ENCODE peak calls at places on chromosomes 13 and 19, in seven cellular contexts. One of them, this sample, is unnamed. For H3K4me1, the result is how much of the 10 kb centered on the place peaks cover.

GRCh38 chr19:51458899-51459592 is 792 bp upstream of the SIGLEC8 start:
- DNase-seq in right lobe of liver: no peak
- DNase-seq in heart left ventricle: no peak
- DNase-seq in suprapubic skin: no peak
- DNase-seq in naive thymus-derived CD4-positive, alpha-beta T cell: no peak
- DNase-seq in MM.1S: no peak
- DNase-seq in body of pancreas: no peak
- DNase-seq in this sample: no peak

GRCh38 chr19:29876414-29876813 is 64.6 kb downstream of the CCNE1 start:
- DNase-seq in naive thymus-derived CD4-positive, alpha-beta T cell: no peak
- DNase-seq in suprapubic skin: no peak
- DNase-seq in heart left ventricle: no peak
- DNase-seq in MM.1S: peak
- DNase-seq in body of pancreas: no peak
- DNase-seq in right lobe of liver: no peak
- DNase-seq in this sample: no peak

GRCh38 chr13:78658630-78659449 is at the start of gene OBI1:
- DNase-seq in heart left ventricle: peak
- DNase-seq in body of pancreas: peak
- DNase-seq in right lobe of liver: peak
- DNase-seq in naive thymus-derived CD4-positive, alpha-beta T cell: peak
- DNase-seq in suprapubic skin: peak
- DNase-seq in MM.1S: peak
- DNase-seq in this sample: peak

GRCh38 chr13:22828081-22828480 is 352.7 kb upstream of the SGCG start:
- DNase-seq in heart left ventricle: no peak
- DNase-seq in MM.1S: no peak
- DNase-seq in right lobe of liver: no peak
- DNase-seq in naive thymus-derived CD4-positive, alpha-beta T cell: no peak
- DNase-seq in suprapubic skin: no peak
- DNase-seq in body of pancreas: no peak
- DNase-seq in this sample: no peak

GRCh38 chr19:8395621-8396082 is 5.5 kb downstream of the RAB11B start:
- DNase-seq in naive thymus-derived CD4-positive, alpha-beta T cell: no peak
- DNase-seq in right lobe of liver: no peak
- DNase-seq in MM.1S: no peak
- DNase-seq in suprapubic skin: no peak
- DNase-seq in heart left ventricle: no peak
- DNase-seq in body of pancreas: no peak
- DNase-seq in this sample: no peak

GRCh38 chr19:37563518-37563917 is 31.1 kb downstream of the ZNF571 start:
- DNase-seq in naive thymus-derived CD4-positive, alpha-beta T cell: no peak
- DNase-seq in right lobe of liver: no peak
- DNase-seq in MM.1S: no peak
- DNase-seq in heart left ventricle: no peak
- DNase-seq in suprapubic skin: no peak
- DNase-seq in body of pancreas: no peak
- DNase-seq in this sample: no peak

GRCh38 chr19:33186431-33186830 is 7.7 kb upstream of the LRP3 start:
- DNase-seq in naive thymus-derived CD4-positive, alpha-beta T cell: no peak
- DNase-seq in heart left ventricle: no peak
- DNase-seq in MM.1S: no peak
- DNase-seq in right lobe of liver: peak
- DNase-seq in body of pancreas: no peak
- DNase-seq in suprapubic skin: no peak
- DNase-seq in this sample: no peak

GRCh38 chr19:510606-511100 is 3.4 kb downstream of the TPGS1 start:
- DNase-seq in right lobe of liver: peak
- DNase-seq in MM.1S: peak
- DNase-seq in suprapubic skin: peak
- DNase-seq in naive thymus-derived CD4-positive, alpha-beta T cell: peak
- DNase-seq in body of pancreas: peak
- DNase-seq in heart left ventricle: peak
- DNase-seq in this sample: no peak

GRCh38 chr19:29711584-29712132 is 3.4 kb downstream of the C19orf12 start:
- DNase-seq in right lobe of liver: no peak
- DNase-seq in suprapubic skin: no peak
- DNase-seq in MM.1S: no peak
- DNase-seq in body of pancreas: no peak
- DNase-seq in heart left ventricle: no peak
- DNase-seq in naive thymus-derived CD4-positive, alpha-beta T cell: peak
- DNase-seq in this sample: no peak

GRCh38 chr13:95156208-95156607 is 145.0 kb downstream of the ABCC4 start:
- DNase-seq in naive thymus-derived CD4-positive, alpha-beta T cell: no peak
- DNase-seq in suprapubic skin: no peak
- DNase-seq in heart left ventricle: no peak
- DNase-seq in right lobe of liver: no peak
- DNase-seq in body of pancreas: no peak
- DNase-seq in MM.1S: no peak
- DNase-seq in this sample: no peak

GRCh38 chr19:39156891-39157230 is 31.3 kb downstream of the PAK4 start:
- DNase-seq in suprapubic skin: no peak
- DNase-seq in right lobe of liver: no peak
- DNase-seq in body of pancreas: no peak
- DNase-seq in MM.1S: no peak
- DNase-seq in naive thymus-derived CD4-positive, alpha-beta T cell: no peak
- DNase-seq in heart left ventricle: no peak
- DNase-seq in this sample: no peak

GRCh38 chr19:39154626-39155100 is 29.1 kb downstream of the PAK4 start:
- DNase-seq in suprapubic skin: no peak
- DNase-seq in heart left ventricle: no peak
- DNase-seq in naive thymus-derived CD4-positive, alpha-beta T cell: no peak
- DNase-seq in right lobe of liver: no peak
- DNase-seq in body of pancreas: peak
- DNase-seq in MM.1S: no peak
- DNase-seq in this sample: no peak

GRCh38 chr19:39155114-39155700 is 29.6 kb downstream of the PAK4 start:
- DNase-seq in heart left ventricle: no peak
- DNase-seq in right lobe of liver: no peak
- DNase-seq in suprapubic skin: no peak
- DNase-seq in MM.1S: no peak
- DNase-seq in body of pancreas: no peak
- DNase-seq in naive thymus-derived CD4-positive, alpha-beta T cell: no peak
- DNase-seq in this sample: no peak

GRCh38 chr19:39156230-39156890 is 30.8 kb downstream of the PAK4 start:
- DNase-seq in naive thymus-derived CD4-positive, alpha-beta T cell: no peak
- DNase-seq in suprapubic skin: no peak
- DNase-seq in body of pancreas: peak
- DNase-seq in heart left ventricle: no peak
- DNase-seq in right lobe of liver: peak
- DNase-seq in MM.1S: no peak
- DNase-seq in this sample: no peak

GRCh38 chr19:39155741-39156140 is 30.2 kb downstream of the PAK4 start:
- DNase-seq in body of pancreas: no peak
- DNase-seq in suprapubic skin: no peak
- DNase-seq in heart left ventricle: no peak
- DNase-seq in right lobe of liver: no peak
- DNase-seq in MM.1S: no peak
- DNase-seq in naive thymus-derived CD4-positive, alpha-beta T cell: no peak
- DNase-seq in this sample: no peak
- H3K4me1 ChIP-seq in body of pancreas: half or more
- H3K4me1 ChIP-seq in suprapubic skin: half or more
- H3K4me1 ChIP-seq in heart left ventricle: under half
- H3K4me1 ChIP-seq in right lobe of liver: under half
- H3K4me1 ChIP-seq in MM.1S: under half
- H3K4me1 ChIP-seq in naive thymus-derived CD4-positive, alpha-beta T cell: under half
- H3K4me1 ChIP-seq in this sample: under half

DNA sequence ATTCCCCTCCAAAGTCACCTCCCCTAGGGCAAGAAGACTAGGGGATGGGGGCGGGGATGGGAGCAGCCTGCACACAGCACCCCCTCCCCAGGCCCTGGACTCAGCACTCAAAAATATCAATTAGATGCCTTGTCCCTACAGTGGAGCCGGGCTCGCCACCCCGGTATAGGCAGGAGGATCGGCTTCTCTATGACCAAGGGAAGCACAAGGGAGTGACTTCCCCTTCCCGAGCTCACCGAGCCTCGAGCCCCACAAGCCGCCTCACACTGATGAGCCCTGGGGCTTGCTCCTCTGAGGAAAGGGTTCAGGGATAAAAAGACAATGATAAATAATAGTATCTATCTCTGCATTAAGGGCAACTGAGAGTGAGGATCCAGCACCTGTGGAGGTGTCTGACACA is 51.5 kb downstream of the STK24 start:
- DNase-seq in MM.1S: no peak
- DNase-seq in naive thymus-derived CD4-positive, alpha-beta T cell: no peak
- DNase-seq in heart left ventricle: no peak
- DNase-seq in body of pancreas: no peak
- DNase-seq in right lobe of liver: no peak
- DNase-seq in suprapubic skin: no peak
- DNase-seq in this sample: no peak
- H3K4me1 ChIP-seq in MM.1S: under half
- H3K4me1 ChIP-seq in naive thymus-derived CD4-positive, alpha-beta T cell: half or more
- H3K4me1 ChIP-seq in heart left ventricle: under half
- H3K4me1 ChIP-seq in body of pancreas: half or more
- H3K4me1 ChIP-seq in right lobe of liver: under half
- H3K4me1 ChIP-seq in suprapubic skin: half or more
- H3K4me1 ChIP-seq in this sample: under half

GRCh38 chr19:56110515-56111448 is 10.3 kb downstream of the ZNF787 start:
- DNase-seq in MM.1S: no peak
- DNase-seq in suprapubic skin: peak
- DNase-seq in naive thymus-derived CD4-positive, alpha-beta T cell: no peak
- DNase-seq in heart left ventricle: peak
- DNase-seq in body of pancreas: peak
- DNase-seq in right lobe of liver: peak
- DNase-seq in this sample: no peak
- H3K4me1 ChIP-seq in MM.1S: under half
- H3K4me1 ChIP-seq in suprapubic skin: half or more
- H3K4me1 ChIP-seq in naive thymus-derived CD4-positive, alpha-beta T cell: under half
- H3K4me1 ChIP-seq in heart left ventricle: half or more
- H3K4me1 ChIP-seq in body of pancreas: half or more
- H3K4me1 ChIP-seq in right lobe of liver: under half
- H3K4me1 ChIP-seq in this sample: half or more

DNA sequence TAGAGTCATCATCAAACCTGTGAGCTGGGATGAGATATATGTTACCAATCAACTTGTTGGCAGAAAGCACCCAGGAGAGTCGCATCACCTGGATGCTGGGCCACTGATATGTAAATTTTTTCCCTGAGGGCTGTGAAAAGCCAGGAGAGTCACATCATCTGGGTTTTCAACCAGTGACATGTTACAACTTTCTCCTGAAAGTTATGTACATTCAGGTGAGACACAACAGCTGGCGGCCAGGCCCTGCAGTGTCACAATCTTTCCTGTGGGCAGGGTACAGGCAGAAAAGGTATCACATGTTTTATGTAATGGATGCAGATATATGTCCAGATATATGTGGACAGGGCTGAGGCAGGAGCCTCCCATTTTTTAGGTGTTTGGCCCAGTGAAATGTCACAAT is 13.2 kb upstream of the ZNF724 start:
- DNase-seq in suprapubic skin: no peak
- DNase-seq in naive thymus-derived CD4-positive, alpha-beta T cell: no peak
- DNase-seq in heart left ventricle: no peak
- DNase-seq in right lobe of liver: no peak
- DNase-seq in MM.1S: no peak
- DNase-seq in body of pancreas: no peak
- DNase-seq in this sample: no peak
- H3K4me1 ChIP-seq in suprapubic skin: under half
- H3K4me1 ChIP-seq in naive thymus-derived CD4-positive, alpha-beta T cell: under half
- H3K4me1 ChIP-seq in heart left ventricle: under half
- H3K4me1 ChIP-seq in right lobe of liver: under half
- H3K4me1 ChIP-seq in MM.1S: under half
- H3K4me1 ChIP-seq in body of pancreas: under half
- H3K4me1 ChIP-seq in this sample: under half

GRCh38 chr19:13068064-13068807 is 34.4 kb downstream of the LYL1 start:
- DNase-seq in MM.1S: no peak
- DNase-seq in right lobe of liver: no peak
- DNase-seq in heart left ventricle: no peak
- DNase-seq in suprapubic skin: no peak
- DNase-seq in naive thymus-derived CD4-positive, alpha-beta T cell: no peak
- DNase-seq in body of pancreas: no peak
- DNase-seq in this sample: no peak

GRCh38 chr19:13066933-13067831 is 35.5 kb downstream of the LYL1 start:
- DNase-seq in suprapubic skin: no peak
- DNase-seq in heart left ventricle: no peak
- DNase-seq in MM.1S: no peak
- DNase-seq in right lobe of liver: no peak
- DNase-seq in naive thymus-derived CD4-positive, alpha-beta T cell: no peak
- DNase-seq in body of pancreas: no peak
- DNase-seq in this sample: no peak

GRCh38 chr19:13063461-13064091 is 39.1 kb downstream of the LYL1 start:
- DNase-seq in body of pancreas: no peak
- DNase-seq in right lobe of liver: no peak
- DNase-seq in heart left ventricle: peak
- DNase-seq in naive thymus-derived CD4-positive, alpha-beta T cell: no peak
- DNase-seq in suprapubic skin: no peak
- DNase-seq in MM.1S: no peak
- DNase-seq in this sample: no peak

GRCh38 chr19:13064092-13064489 is 38.6 kb downstream of the LYL1 start:
- DNase-seq in right lobe of liver: no peak
- DNase-seq in MM.1S: no peak
- DNase-seq in body of pancreas: no peak
- DNase-seq in suprapubic skin: no peak
- DNase-seq in heart left ventricle: peak
- DNase-seq in naive thymus-derived CD4-positive, alpha-beta T cell: no peak
- DNase-seq in this sample: no peak

GRCh38 chr19:13066231-13066630 is 36.4 kb downstream of the LYL1 start:
- DNase-seq in heart left ventricle: no peak
- DNase-seq in MM.1S: no peak
- DNase-seq in naive thymus-derived CD4-positive, alpha-beta T cell: no peak
- DNase-seq in body of pancreas: no peak
- DNase-seq in right lobe of liver: no peak
- DNase-seq in suprapubic skin: no peak
- DNase-seq in this sample: no peak
- H3K4me1 ChIP-seq in heart left ventricle: half or more
- H3K4me1 ChIP-seq in MM.1S: under half
- H3K4me1 ChIP-seq in naive thymus-derived CD4-positive, alpha-beta T cell: under half
- H3K4me1 ChIP-seq in body of pancreas: under half
- H3K4me1 ChIP-seq in right lobe of liver: under half
- H3K4me1 ChIP-seq in suprapubic skin: half or more
- H3K4me1 ChIP-seq in this sample: half or more

GRCh38 chr19:2329162-2329505 is 650 bp downstream of the SPPL2B start:
- DNase-seq in right lobe of liver: no peak
- DNase-seq in MM.1S: no peak
- DNase-seq in naive thymus-derived CD4-positive, alpha-beta T cell: no peak
- DNase-seq in heart left ventricle: no peak
- DNase-seq in body of pancreas: no peak
- DNase-seq in suprapubic skin: no peak
- DNase-seq in this sample: no peak

GRCh38 chr19:2329528-2329927 is 1.0 kb downstream of the SPPL2B start:
- DNase-seq in naive thymus-derived CD4-positive, alpha-beta T cell: no peak
- DNase-seq in suprapubic skin: no peak
- DNase-seq in heart left ventricle: no peak
- DNase-seq in right lobe of liver: no peak
- DNase-seq in body of pancreas: no peak
- DNase-seq in MM.1S: no peak
- DNase-seq in this sample: no peak

GRCh38 chr19:2331601-2332246 is 3.2 kb downstream of the SPPL2B start:
- DNase-seq in right lobe of liver: no peak
- DNase-seq in suprapubic skin: no peak
- DNase-seq in body of pancreas: no peak
- DNase-seq in naive thymus-derived CD4-positive, alpha-beta T cell: no peak
- DNase-seq in MM.1S: no peak
- DNase-seq in heart left ventricle: no peak
- DNase-seq in this sample: no peak

GRCh38 chr19:2330632-2331284 is 2.3 kb downstream of the SPPL2B start:
- DNase-seq in MM.1S: no peak
- DNase-seq in heart left ventricle: no peak
- DNase-seq in naive thymus-derived CD4-positive, alpha-beta T cell: no peak
- DNase-seq in suprapubic skin: no peak
- DNase-seq in right lobe of liver: peak
- DNase-seq in body of pancreas: peak
- DNase-seq in this sample: no peak

GRCh38 chr19:2330255-2330631 is 1.8 kb downstream of the SPPL2B start:
- DNase-seq in suprapubic skin: no peak
- DNase-seq in right lobe of liver: no peak
- DNase-seq in naive thymus-derived CD4-positive, alpha-beta T cell: no peak
- DNase-seq in body of pancreas: no peak
- DNase-seq in heart left ventricle: no peak
- DNase-seq in MM.1S: no peak
- DNase-seq in this sample: no peak
- H3K4me1 ChIP-seq in suprapubic skin: half or more
- H3K4me1 ChIP-seq in right lobe of liver: under half
- H3K4me1 ChIP-seq in naive thymus-derived CD4-positive, alpha-beta T cell: under half
- H3K4me1 ChIP-seq in body of pancreas: half or more
- H3K4me1 ChIP-seq in heart left ventricle: under half
- H3K4me1 ChIP-seq in MM.1S: under half
- H3K4me1 ChIP-seq in this sample: under half